ENCODE peak calls at places on chromosomes 4 and X, in seven cellular contexts. One of them, this sample, is unnamed.

GRCh38 chrX:129679856-129680255 is 25.1 kb upstream of the APLN start:
- DNase-seq in NB4: no peak
- DNase-seq in mucosa of descending colon: no peak
- DNase-seq in endothelial cell: no peak
- DNase-seq in left lung: no peak
- DNase-seq in pancreas: no peak
- DNase-seq in WERI-Rb-1: peak
- DNase-seq in this sample: no peak

GRCh38 chr4:8737601-8738279 is 133.9 kb downstream of the HMX1 start:
- DNase-seq in NB4: no peak
- DNase-seq in mucosa of descending colon: no peak
- DNase-seq in endothelial cell: no peak
- DNase-seq in left lung: no peak
- DNase-seq in pancreas: no peak
- DNase-seq in WERI-Rb-1: peak
- DNase-seq in this sample: no peak

GRCh38 chrX:74422576-74423288 is 1.4 kb downstream of the SLC16A2 start:
- DNase-seq in NB4: peak
- DNase-seq in mucosa of descending colon: peak
- DNase-seq in endothelial cell: peak
- DNase-seq in left lung: peak
- DNase-seq in pancreas: peak
- DNase-seq in WERI-Rb-1: peak
- DNase-seq in this sample: peak

GRCh38 chrX:45421806-45422205 is 221.1 kb upstream of the DIPK2B start:
- DNase-seq in NB4: no peak
- DNase-seq in mucosa of descending colon: no peak
- DNase-seq in endothelial cell: no peak
- DNase-seq in left lung: no peak
- DNase-seq in pancreas: no peak
- DNase-seq in WERI-Rb-1: no peak
- DNase-seq in this sample: no peak

GRCh38 chr4:164408831-164409230 is 345.1 kb upstream of the SMIM31 start:
- DNase-seq in NB4: no peak
- DNase-seq in mucosa of descending colon: no peak
- DNase-seq in endothelial cell: no peak
- DNase-seq in left lung: no peak
- DNase-seq in pancreas: no peak
- DNase-seq in WERI-Rb-1: no peak
- DNase-seq in this sample: no peak

GRCh38 chr4:7166981-7167700 is 25.2 kb upstream of the SORCS2 start:
- DNase-seq in NB4: no peak
- DNase-seq in mucosa of descending colon: peak
- DNase-seq in endothelial cell: no peak
- DNase-seq in left lung: peak
- DNase-seq in pancreas: no peak
- DNase-seq in WERI-Rb-1: no peak
- DNase-seq in this sample: no peak

GRCh38 chrX:1909419-1910206 is 294.8 kb downstream of the ASMT start:
- DNase-seq in NB4: no peak
- DNase-seq in mucosa of descending colon: no peak
- DNase-seq in endothelial cell: no peak
- DNase-seq in left lung: no peak
- DNase-seq in pancreas: no peak
- DNase-seq in WERI-Rb-1: no peak
- DNase-seq in this sample: no peak

GRCh38 chr4:128958194-128958593 is 135.1 kb downstream of the SCLT1 start:
- DNase-seq in NB4: peak
- DNase-seq in mucosa of descending colon: no peak
- DNase-seq in endothelial cell: no peak
- DNase-seq in left lung: no peak
- DNase-seq in pancreas: no peak
- DNase-seq in WERI-Rb-1: no peak
- DNase-seq in this sample: no peak

GRCh38 chrX:48938721-48939416 is 18.5 kb downstream of the OTUD5 start:
- DNase-seq in NB4: no peak
- DNase-seq in mucosa of descending colon: no peak
- DNase-seq in endothelial cell: no peak
- DNase-seq in left lung: no peak
- DNase-seq in pancreas: no peak
- DNase-seq in WERI-Rb-1: no peak
- DNase-seq in this sample: no peak

GRCh38 chr4:112343330-112343729 is 46.2 kb downstream of the ALPK1 start:
- DNase-seq in NB4: no peak
- DNase-seq in mucosa of descending colon: no peak
- DNase-seq in endothelial cell: no peak
- DNase-seq in left lung: no peak
- DNase-seq in pancreas: no peak
- DNase-seq in WERI-Rb-1: no peak
- DNase-seq in this sample: no peak

GRCh38 chrX:139890991-139891700 is 41.7 kb downstream of the ATP11C start:
- DNase-seq in NB4: no peak
- DNase-seq in mucosa of descending colon: no peak
- DNase-seq in endothelial cell: no peak
- DNase-seq in left lung: no peak
- DNase-seq in pancreas: no peak
- DNase-seq in WERI-Rb-1: no peak
- DNase-seq in this sample: no peak

GRCh38 chr4:123102897-123103489 is 180.6 kb upstream of the NUDT6 start:
- DNase-seq in NB4: peak
- DNase-seq in mucosa of descending colon: no peak
- DNase-seq in endothelial cell: no peak
- DNase-seq in left lung: no peak
- DNase-seq in pancreas: no peak
- DNase-seq in WERI-Rb-1: no peak
- DNase-seq in this sample: no peak

GRCh38 chr4:187606581-187606980 is 389.0 kb upstream of the ZFP42 start:
- DNase-seq in NB4: peak
- DNase-seq in mucosa of descending colon: no peak
- DNase-seq in endothelial cell: peak
- DNase-seq in left lung: no peak
- DNase-seq in pancreas: no peak
- DNase-seq in WERI-Rb-1: peak
- DNase-seq in this sample: no peak

GRCh38 chrX:2576793-2577192 is 76.0 kb upstream of the DHRSX start:
- DNase-seq in NB4: no peak
- DNase-seq in mucosa of descending colon: no peak
- DNase-seq in endothelial cell: no peak
- DNase-seq in left lung: no peak
- DNase-seq in pancreas: no peak
- DNase-seq in WERI-Rb-1: no peak
- DNase-seq in this sample: no peak

GRCh38 chrX:23838953-23839352 is 56.0 kb downstream of the SAT1 start:
- DNase-seq in NB4: peak
- DNase-seq in mucosa of descending colon: no peak
- DNase-seq in endothelial cell: no peak
- DNase-seq in left lung: no peak
- DNase-seq in pancreas: no peak
- DNase-seq in WERI-Rb-1: no peak
- DNase-seq in this sample: no peak

GRCh38 chr4:139223682-139224317 is 46.8 kb upstream of the ELF2 start:
- DNase-seq in NB4: peak
- DNase-seq in mucosa of descending colon: no peak
- DNase-seq in endothelial cell: no peak
- DNase-seq in left lung: no peak
- DNase-seq in pancreas: no peak
- DNase-seq in WERI-Rb-1: no peak
- DNase-seq in this sample: peak

GRCh38 chrX:2137882-2138281 is 362.9 kb downstream of the DHRSX start:
- DNase-seq in NB4: no peak
- DNase-seq in mucosa of descending colon: no peak
- DNase-seq in endothelial cell: no peak
- DNase-seq in left lung: no peak
- DNase-seq in pancreas: no peak
- DNase-seq in WERI-Rb-1: no peak
- DNase-seq in this sample: no peak

GRCh38 chrX:56745019-56745418 is 16.0 kb downstream of the NBDY start:
- DNase-seq in NB4: peak
- DNase-seq in mucosa of descending colon: no peak
- DNase-seq in endothelial cell: no peak
- DNase-seq in left lung: no peak
- DNase-seq in pancreas: no peak
- DNase-seq in WERI-Rb-1: no peak
- DNase-seq in this sample: no peak

GRCh38 chr4:177573487-177573886 is 131.2 kb upstream of the AGA start:
- DNase-seq in NB4: peak
- DNase-seq in mucosa of descending colon: no peak
- DNase-seq in endothelial cell: no peak
- DNase-seq in left lung: no peak
- DNase-seq in pancreas: no peak
- DNase-seq in WERI-Rb-1: no peak
- DNase-seq in this sample: no peak

GRCh38 chrX:13937370-13938052 is 92.2 kb downstream of the GEMIN8 start:
- DNase-seq in NB4: peak
- DNase-seq in mucosa of descending colon: no peak
- DNase-seq in endothelial cell: no peak
- DNase-seq in left lung: no peak
- DNase-seq in pancreas: no peak
- DNase-seq in WERI-Rb-1: no peak
- DNase-seq in this sample: no peak

GRCh38 chr4:3721627-3722026 is 44.6 kb upstream of the ADRA2C start:
- DNase-seq in NB4: no peak
- DNase-seq in mucosa of descending colon: no peak
- DNase-seq in endothelial cell: no peak
- DNase-seq in left lung: no peak
- DNase-seq in pancreas: peak
- DNase-seq in WERI-Rb-1: no peak
- DNase-seq in this sample: no peak

GRCh38 chr4:169881769-169882168 is 124.0 kb upstream of the HPF1 start:
- DNase-seq in NB4: no peak
- DNase-seq in mucosa of descending colon: no peak
- DNase-seq in endothelial cell: no peak
- DNase-seq in left lung: no peak
- DNase-seq in pancreas: no peak
- DNase-seq in WERI-Rb-1: no peak
- DNase-seq in this sample: no peak

GRCh38 chrX:124594017-124594651 is 247.8 kb downstream of the SH2D1A start:
- DNase-seq in NB4: no peak
- DNase-seq in mucosa of descending colon: no peak
- DNase-seq in endothelial cell: no peak
- DNase-seq in left lung: no peak
- DNase-seq in pancreas: no peak
- DNase-seq in WERI-Rb-1: no peak
- DNase-seq in this sample: no peak

GRCh38 chr4:172898715-172899114 is 269.9 kb upstream of the GALNT7 start:
- DNase-seq in NB4: no peak
- DNase-seq in mucosa of descending colon: peak
- DNase-seq in endothelial cell: no peak
- DNase-seq in left lung: no peak
- DNase-seq in pancreas: no peak
- DNase-seq in WERI-Rb-1: no peak
- DNase-seq in this sample: no peak

DNA sequence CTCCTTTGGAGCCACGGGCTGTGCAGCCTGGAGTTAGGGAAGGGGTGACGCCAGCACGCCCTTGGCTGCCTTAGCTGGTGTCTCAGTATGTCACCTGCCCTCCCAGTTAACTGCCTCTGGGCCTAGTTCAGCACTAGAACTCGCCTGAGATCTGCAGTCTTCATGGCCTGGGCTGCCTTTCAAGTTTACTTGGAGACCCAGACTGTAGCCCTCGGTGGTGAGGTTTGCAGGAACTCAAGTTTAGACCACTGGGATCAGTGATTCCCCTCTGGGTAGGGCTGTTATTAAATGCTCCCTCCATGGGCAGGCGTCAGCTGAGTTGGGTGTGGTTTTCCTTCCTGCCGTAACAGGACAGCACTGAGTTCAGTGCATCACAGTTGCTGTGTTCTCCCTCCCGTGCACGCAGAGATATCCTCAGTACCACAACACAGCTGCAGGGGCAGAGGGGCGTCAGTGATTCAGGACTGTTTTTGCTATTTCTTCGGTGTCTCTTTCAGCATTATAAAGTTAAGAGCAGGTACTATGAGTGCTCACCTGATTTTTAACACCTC is 30.5 kb downstream of the PLAC8 start:
- DNase-seq in NB4: peak
- DNase-seq in mucosa of descending colon: no peak
- DNase-seq in endothelial cell: no peak
- DNase-seq in left lung: no peak
- DNase-seq in pancreas: no peak
- DNase-seq in WERI-Rb-1: no peak
- DNase-seq in this sample: no peak
- TF ChIP-seq CTCF in NB4: no peak
- TF ChIP-seq CTCF in mucosa of descending colon: no peak
- TF ChIP-seq CTCF in endothelial cell: no peak
- TF ChIP-seq CTCF in left lung: no peak
- TF ChIP-seq CTCF in pancreas: no peak
- TF ChIP-seq CTCF in WERI-Rb-1: no peak
- TF ChIP-seq CTCF in this sample: no peak

DNA sequence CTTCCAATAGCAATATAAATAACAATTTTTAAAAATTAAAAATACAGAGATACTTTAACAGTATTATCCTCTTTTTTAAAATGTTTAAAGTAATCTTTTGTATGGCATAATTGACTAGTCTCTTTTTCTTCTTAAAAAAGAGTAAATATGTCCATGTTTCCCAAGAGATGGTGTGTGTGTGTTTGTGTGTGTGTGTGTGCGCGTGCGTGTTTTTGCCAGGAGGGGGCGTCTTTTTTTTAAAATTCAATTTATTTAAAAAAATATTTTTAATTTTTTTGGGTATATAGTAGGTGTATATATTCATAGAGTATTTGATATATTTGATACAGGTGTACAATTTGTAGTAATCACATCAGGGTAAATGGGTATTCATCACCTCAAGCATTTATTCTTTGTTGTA is 1073.7 kb downstream of the PCDH7 start:
- DNase-seq in NB4: no peak
- DNase-seq in mucosa of descending colon: no peak
- DNase-seq in endothelial cell: no peak
- DNase-seq in left lung: no peak
- DNase-seq in pancreas: no peak
- DNase-seq in WERI-Rb-1: no peak
- DNase-seq in this sample: no peak
- TF ChIP-seq CTCF in NB4: peak
- TF ChIP-seq CTCF in mucosa of descending colon: no peak
- TF ChIP-seq CTCF in endothelial cell: peak
- TF ChIP-seq CTCF in left lung: no peak
- TF ChIP-seq CTCF in pancreas: no peak
- TF ChIP-seq CTCF in WERI-Rb-1: no peak
- TF ChIP-seq CTCF in this sample: no peak

DNA sequence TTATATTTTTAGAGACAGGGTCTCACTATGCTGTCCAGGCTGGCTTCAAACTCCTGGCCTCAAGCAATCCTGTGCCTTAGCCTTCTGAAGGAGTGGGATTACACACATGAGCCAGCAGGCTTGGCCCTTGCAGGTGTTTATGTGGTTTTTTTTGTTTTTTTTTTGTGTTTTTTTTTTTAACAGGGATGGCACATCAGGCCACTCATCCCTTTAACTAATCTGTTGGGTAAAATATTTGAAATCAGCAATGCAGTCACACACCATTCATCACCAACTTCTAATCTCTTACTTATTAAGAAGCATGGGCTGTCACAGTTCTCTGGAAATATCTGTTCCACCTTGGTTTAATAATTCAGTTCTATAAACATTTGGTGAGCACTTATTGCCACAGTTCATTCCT is 12.2 kb downstream of the CCDC160 start:
- DNase-seq in NB4: no peak
- DNase-seq in mucosa of descending colon: no peak
- DNase-seq in endothelial cell: no peak
- DNase-seq in left lung: no peak
- DNase-seq in pancreas: no peak
- DNase-seq in WERI-Rb-1: no peak
- DNase-seq in this sample: no peak
- TF ChIP-seq CTCF in NB4: no peak
- TF ChIP-seq CTCF in mucosa of descending colon: no peak
- TF ChIP-seq CTCF in endothelial cell: no peak
- TF ChIP-seq CTCF in left lung: no peak
- TF ChIP-seq CTCF in pancreas: no peak
- TF ChIP-seq CTCF in WERI-Rb-1: no peak
- TF ChIP-seq CTCF in this sample: no peak

GRCh38 chr4:144562019-144562740 is 83.8 kb upstream of the HHIP start:
- DNase-seq in NB4: no peak
- DNase-seq in mucosa of descending colon: peak
- DNase-seq in endothelial cell: peak
- DNase-seq in left lung: no peak
- DNase-seq in pancreas: no peak
- DNase-seq in WERI-Rb-1: peak
- DNase-seq in this sample: no peak
- TF ChIP-seq CTCF in NB4: no peak
- TF ChIP-seq CTCF in mucosa of descending colon: no peak
- TF ChIP-seq CTCF in endothelial cell: no peak
- TF ChIP-seq CTCF in left lung: no peak
- TF ChIP-seq CTCF in pancreas: no peak
- TF ChIP-seq CTCF in WERI-Rb-1: peak
- TF ChIP-seq CTCF in this sample: no peak